ENCODE peak calls at places on chromosomes 4 and X, in six cellular contexts. One of them, this sample, is unnamed.

GRCh38 chr4:4461178-4461577 is 74.3 kb downstream of the NSG1 start:
- DNase-seq in left cardiac atrium: no peak
- DNase-seq in H4: no peak
- DNase-seq in D341Med: no peak
- DNase-seq in neuronal stem cell: no peak
- DNase-seq in T-helper 1 cell: no peak
- DNase-seq in this sample: no peak

GRCh38 chr4:120544838-120545237 is 377.7 kb downstream of the PRDM5 start:
- DNase-seq in D341Med: no peak
- DNase-seq in T-helper 1 cell: no peak
- DNase-seq in neuronal stem cell: no peak
- DNase-seq in H4: peak
- DNase-seq in left cardiac atrium: no peak
- DNase-seq in this sample: no peak

GRCh38 chr4:110840221-110840654 is 217.4 kb upstream of the PITX2 start:
- DNase-seq in H4: no peak
- DNase-seq in neuronal stem cell: no peak
- DNase-seq in left cardiac atrium: no peak
- DNase-seq in T-helper 1 cell: no peak
- DNase-seq in D341Med: no peak
- DNase-seq in this sample: no peak

GRCh38 chr4:4519296-4519898 is 22.5 kb downstream of the STX18 start:
- DNase-seq in T-helper 1 cell: no peak
- DNase-seq in H4: peak
- DNase-seq in neuronal stem cell: no peak
- DNase-seq in left cardiac atrium: no peak
- DNase-seq in D341Med: no peak
- DNase-seq in this sample: no peak

GRCh38 chr4:124947622-124948265 is 235.2 kb upstream of the ANKRD50 start:
- DNase-seq in left cardiac atrium: no peak
- DNase-seq in neuronal stem cell: no peak
- DNase-seq in T-helper 1 cell: no peak
- DNase-seq in H4: no peak
- DNase-seq in D341Med: no peak
- DNase-seq in this sample: no peak

GRCh38 chrX:71475906-71476305 is 57.0 kb upstream of the OGT start:
- DNase-seq in D341Med: no peak
- DNase-seq in left cardiac atrium: no peak
- DNase-seq in H4: no peak
- DNase-seq in T-helper 1 cell: no peak
- DNase-seq in neuronal stem cell: no peak
- DNase-seq in this sample: no peak

GRCh38 chrX:40083120-40083978 is 14.4 kb downstream of the BCOR start:
- DNase-seq in T-helper 1 cell: no peak
- DNase-seq in H4: no peak
- DNase-seq in left cardiac atrium: no peak
- DNase-seq in neuronal stem cell: no peak
- DNase-seq in D341Med: peak
- DNase-seq in this sample: no peak

GRCh38 chr4:127771535-127772275 is 10.4 kb upstream of the HSPA4L start:
- DNase-seq in left cardiac atrium: no peak
- DNase-seq in D341Med: no peak
- DNase-seq in neuronal stem cell: no peak
- DNase-seq in T-helper 1 cell: no peak
- DNase-seq in H4: no peak
- DNase-seq in this sample: no peak

GRCh38 chrX:14027511-14028019 is 2.1 kb downstream of the GEMIN8 start:
- DNase-seq in T-helper 1 cell: no peak
- DNase-seq in left cardiac atrium: no peak
- DNase-seq in neuronal stem cell: no peak
- DNase-seq in H4: peak
- DNase-seq in D341Med: no peak
- DNase-seq in this sample: no peak

GRCh38 chr4:123832173-123833026 is 435.8 kb downstream of the SPRY1 start:
- DNase-seq in left cardiac atrium: peak
- DNase-seq in D341Med: no peak
- DNase-seq in T-helper 1 cell: no peak
- DNase-seq in neuronal stem cell: no peak
- DNase-seq in H4: peak
- DNase-seq in this sample: no peak

GRCh38 chr4:17894421-17894820 is 83.6 kb downstream of the NCAPG start:
- DNase-seq in left cardiac atrium: no peak
- DNase-seq in H4: no peak
- DNase-seq in D341Med: no peak
- DNase-seq in neuronal stem cell: no peak
- DNase-seq in T-helper 1 cell: no peak
- DNase-seq in this sample: no peak

GRCh38 chr4:3322059-3322550 is 29.3 kb downstream of the RGS12 start:
- DNase-seq in left cardiac atrium: peak
- DNase-seq in D341Med: no peak
- DNase-seq in H4: no peak
- DNase-seq in T-helper 1 cell: no peak
- DNase-seq in neuronal stem cell: peak
- DNase-seq in this sample: no peak

GRCh38 chr4:41192136-41192535 is 22.2 kb downstream of the APBB2 start:
- DNase-seq in H4: no peak
- DNase-seq in left cardiac atrium: no peak
- DNase-seq in T-helper 1 cell: no peak
- DNase-seq in neuronal stem cell: no peak
- DNase-seq in D341Med: no peak
- DNase-seq in this sample: no peak

GRCh38 chr4:165158762-165159161 is 46.1 kb upstream of the TMEM192 start:
- DNase-seq in D341Med: no peak
- DNase-seq in H4: no peak
- DNase-seq in neuronal stem cell: no peak
- DNase-seq in left cardiac atrium: no peak
- DNase-seq in T-helper 1 cell: no peak
- DNase-seq in this sample: no peak

GRCh38 chr4:7063362-7063761 is 4.5 kb downstream of the GRPEL1 start:
- DNase-seq in left cardiac atrium: no peak
- DNase-seq in T-helper 1 cell: no peak
- DNase-seq in D341Med: no peak
- DNase-seq in neuronal stem cell: no peak
- DNase-seq in H4: no peak
- DNase-seq in this sample: no peak

GRCh38 chrX:68654693-68655092 is 7.2 kb downstream of the STARD8 start:
- DNase-seq in D341Med: no peak
- DNase-seq in left cardiac atrium: no peak
- DNase-seq in H4: no peak
- DNase-seq in T-helper 1 cell: no peak
- DNase-seq in neuronal stem cell: no peak
- DNase-seq in this sample: no peak